ENCODE peak calls at places on chromosomes 11 and 22, in six cellular contexts. P is WTC11, X is A549, Q is epithelial cell of esophagus, W is omental fat pad, D is HFF-Myc. N is an unnamed sample.

GRCh38 chr22:46090051-46090591 is 60.2 kb upstream of the PPARA start:
- DNase-seq in X (no peak), Q (no peak), W (no peak), P (no peak), D (no peak), N (no peak)

GRCh38 chr11:132715041-132715440 is 817.3 kb downstream of the OPCML start:
- DNase-seq in D (no peak), Q (no peak), W (no peak), P (no peak), X (no peak), N (no peak)

GRCh38 chr22:23106906-23107367 is 34.9 kb downstream of the RSPH14 start:
- DNase-seq in Q (no peak), D (no peak), W (no peak), P (no peak), X (no peak), N (no peak)

GRCh38 chr11:104163100-104164027 is 583 bp downstream of the PDGFD start:
- DNase-seq in Q (peak; percentile 29), X (peak; percentile 15), W (no peak), D (no peak), P (peak; percentile 48), N (no peak)

GRCh38 chr11:119538748-119539147 is 115.8 kb upstream of the THY1 start:
- DNase-seq in P (no peak), W (no peak), D (no peak), Q (peak; percentile 8), X (no peak), N (no peak)

GRCh38 chr22:23233746-23234408 is 53.6 kb downstream of the BCR start:
- DNase-seq in X (no peak), D (no peak), W (no peak), P (no peak), Q (no peak), N (no peak)

GRCh38 chr11:86692317-86692716 is 19.9 kb upstream of the ME3 start:
- DNase-seq in D (no peak), X (no peak), W (no peak), P (no peak), Q (peak; percentile 51), N (no peak)

GRCh38 chr11:704189-704798 is 1.7 kb upstream of the EPS8L2 start:
- DNase-seq in Q (no peak), W (no peak), D (no peak), P (no peak), X (no peak), N (no peak)

GRCh38 chr22:35399114-35399677 is 744 bp upstream of the MCM5 start:
- DNase-seq in X (no peak), P (no peak), W (no peak), Q (no peak), D (no peak), N (no peak)

GRCh38 chr11:75191330-75191717 is 40.4 kb downstream of the SLCO2B1 start:
- DNase-seq in D (no peak), W (no peak), X (no peak), Q (no peak), P (no peak), N (peak; percentile 57)

GRCh38 chr11:75350743-75351540 is 519 bp downstream of the ARRB1 start:
- DNase-seq in D (no peak), X (no peak), Q (peak; percentile 43), P (peak; percentile 56), W (no peak), N (peak; percentile 38)

GRCh38 chr11:69637601-69637955 is 3.4 kb upstream of the CCND1 start:
- DNase-seq in P (peak; percentile 67), D (no peak), W (no peak), X (no peak), Q (no peak), N (no peak)

GRCh38 chr11:129855086-129855485 is 39.4 kb downstream of the TMEM45B start:
- DNase-seq in P (no peak), D (no peak), Q (peak; percentile 40), W (no peak), X (no peak), N (no peak)

GRCh38 chr11:121575250-121575962 is 122.6 kb upstream of the SORL1-AS1 start:
- DNase-seq in W (no peak), D (no peak), P (no peak), Q (no peak), X (no peak), N (no peak)

GRCh38 chr11:121337740-121338272 is 45.2 kb downstream of the SC5D start:
- DNase-seq in D (no peak), X (no peak), Q (no peak), W (no peak), P (no peak), N (no peak)

GRCh38 chr22:45651931-45652528 is 19.6 kb upstream of the ATXN10 start:
- DNase-seq in X (no peak), Q (no peak), W (no peak), P (no peak), D (no peak), N (no peak)

GRCh38 chr11:122681731-122682130 is 26.2 kb downstream of the UBASH3B start:
- DNase-seq in W (no peak), Q (no peak), P (no peak), D (no peak), X (no peak), N (peak; percentile 36)
- TF ChIP-seq CTCF in W (no peak), Q (no peak), P (no peak), D (no peak), X (no peak), N (no peak)

DNA sequence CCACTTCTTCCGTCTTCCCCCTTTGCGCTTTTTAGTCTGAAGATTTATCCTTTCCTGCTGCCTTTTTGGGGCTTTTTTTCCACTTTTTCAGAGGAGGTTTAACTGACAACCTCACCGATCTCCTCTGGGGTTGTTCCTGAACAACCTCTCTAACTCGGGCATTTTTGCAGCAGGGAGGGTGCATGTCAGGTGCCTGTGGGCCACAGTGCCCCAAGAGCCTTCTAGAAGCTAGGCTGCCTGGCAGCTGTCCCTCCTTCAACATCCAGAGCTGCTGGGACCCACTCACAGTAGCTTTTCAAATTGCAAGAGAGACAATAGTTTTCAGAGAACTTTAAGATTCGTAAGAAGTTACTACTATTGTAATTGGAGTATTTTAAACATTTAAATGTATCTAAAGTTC is 1112.4 kb upstream of the CNTN5 start:
- DNase-seq in P (peak; percentile 10), Q (no peak), W (no peak), X (no peak), D (no peak), N (no peak)
- TF ChIP-seq CTCF in P (no peak), Q (no peak), W (no peak), X (no peak), D (no peak), N (no peak)

GRCh38 chr11:56521955-56522354 is 21.1 kb downstream of the OR5M11 start:
- DNase-seq in W (no peak), P (peak; percentile 16), D (no peak), X (peak; percentile 4), Q (no peak), N (no peak)
- TF ChIP-seq CTCF in W (no peak), P (no peak), D (no peak), X (peak; percentile 44), Q (no peak), N (peak; percentile 37)

GRCh38 chr11:14789879-14790484 is 102.0 kb downstream of the CYP2R1 start:
- DNase-seq in W (no peak), P (no peak), X (no peak), Q (peak; percentile 27), D (no peak), N (no peak)
- TF ChIP-seq CTCF in W (no peak), P (no peak), X (peak; percentile 68), Q (peak; percentile 37), D (no peak), N (no peak)

DNA sequence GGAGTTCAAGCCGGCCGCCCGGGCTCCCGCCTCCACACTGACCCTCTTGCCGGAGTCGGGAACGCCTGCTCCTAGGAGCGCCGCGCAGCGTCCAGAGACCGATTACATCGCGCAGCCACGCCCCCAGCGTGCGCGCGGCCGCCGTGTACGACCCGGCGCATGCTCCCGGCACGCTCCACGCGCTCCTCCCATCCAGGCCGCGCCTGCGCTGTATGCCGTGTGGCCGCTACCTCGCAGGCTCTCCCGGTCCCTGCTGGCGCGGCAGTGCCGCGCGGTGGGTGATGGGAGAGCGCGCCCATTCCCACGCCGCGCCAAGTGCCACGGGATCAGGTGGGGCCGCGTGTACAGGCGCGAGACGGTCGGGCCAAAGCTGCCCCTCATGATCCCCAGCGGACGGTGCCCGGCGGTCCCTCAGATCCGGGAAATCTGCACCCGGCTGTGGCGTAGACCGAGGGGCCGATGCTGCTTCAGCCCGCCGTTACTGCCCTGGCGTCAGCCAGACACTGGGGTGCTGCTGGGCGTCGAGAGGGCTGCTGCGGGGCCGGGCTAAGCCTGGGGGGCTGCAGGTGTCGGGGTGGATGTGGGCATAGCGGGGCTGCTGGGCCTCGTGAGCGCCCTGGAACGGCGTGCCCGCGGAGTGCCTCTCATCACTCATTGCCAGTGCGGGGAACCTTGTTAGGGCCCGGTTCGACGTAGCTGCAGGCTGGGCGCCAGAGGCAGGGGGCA is at the start of the genes GNB1L and RTL10:
- DNase-seq in W (peak; percentile 79), X (peak; percentile 81), P (peak; percentile 95), Q (peak; percentile 98), D (peak; percentile 83), N (peak; percentile 98)
- TF ChIP-seq CTCF in W (no peak), X (no peak), P (no peak), Q (no peak), D (no peak), N (no peak)

GRCh38 chr22:37491559-37492427 is 5.6 kb upstream of the MFNG start:
- DNase-seq in P (no peak), D (no peak), X (no peak), W (no peak), Q (peak; percentile 18), N (no peak)

GRCh38 chr22:37489994-37490393 is 3.8 kb upstream of the MFNG start:
- DNase-seq in Q (no peak), X (no peak), P (no peak), W (no peak), D (no peak), N (no peak)

GRCh38 chr22:37493979-37494378 is 7.8 kb upstream of the MFNG start:
- DNase-seq in Q (no peak), D (no peak), X (no peak), P (no peak), W (no peak), N (no peak)

GRCh38 chr22:37491106-37491505 is 4.9 kb upstream of the MFNG start:
- DNase-seq in D (no peak), Q (no peak), W (no peak), P (no peak), X (no peak), N (no peak)

GRCh38 chr22:37492428-37493344 is 6.5 kb upstream of the MFNG start:
- DNase-seq in W (no peak), Q (peak; percentile 49), D (no peak), X (peak; percentile 62), P (peak; percentile 78), N (peak; percentile 70)
- TF ChIP-seq CTCF in W (no peak), Q (peak; percentile 48), D (peak; percentile 67), X (peak; percentile 39), P (peak; percentile 49), N (peak; percentile 43)

DNA sequence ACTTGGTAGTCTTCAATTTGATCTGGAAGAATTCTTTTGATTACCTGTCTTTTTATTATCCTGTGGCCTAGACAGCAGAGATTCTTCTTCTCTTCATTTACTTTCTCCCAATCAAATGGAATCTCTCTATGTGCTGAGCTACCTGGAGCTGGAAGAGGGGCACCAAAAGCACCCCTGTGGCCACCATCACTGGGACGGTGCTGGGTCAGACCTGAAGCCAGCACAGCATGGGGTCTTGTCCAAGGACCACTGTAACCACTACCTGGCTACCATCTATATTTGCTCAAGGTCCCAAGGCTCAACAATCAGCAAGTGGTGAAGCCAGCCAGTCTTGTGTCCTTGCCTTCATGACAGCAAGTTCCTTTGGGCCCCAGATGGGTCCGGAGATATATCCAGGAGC is 186.6 kb downstream of the JRKL start:
- DNase-seq in D (no peak), P (no peak), X (no peak), W (no peak), Q (no peak), N (no peak)
- TF ChIP-seq CTCF in D (no peak), P (no peak), X (no peak), W (no peak), Q (no peak), N (no peak)